ENCODE peak calls at places on chromosomes 16 and 17, in ten cellular contexts. M is spleen, K is body of pancreas, I is RWPE2, J is HCT116, H is tibial nerve, V is breast epithelium, F is heart right ventricle, X is thyroid gland, D is cardiac muscle cell. O is an unnamed sample. For H3K9me3, the result is how much of the 10 kb centered on the place peaks cover.

GRCh38 chr17:8504460-8505207 is 69.0 kb downstream of the NDEL1 start:
- DNase-seq in M (no peak), K (no peak), I (no peak), J (no peak), H (no peak), V (no peak), F (no peak), X (no peak), D (no peak), O (no peak)

GRCh38 chr17:44304651-44305050 is 3.8 kb upstream of the RUNDC3A start:
- DNase-seq in M (no peak), K (no peak), I (no peak), J (no peak), H (no peak), V (no peak), F (no peak), X (no peak), D (no peak), O (no peak)

GRCh38 chr16:31696968-31697743 is 169.5 kb downstream of the AHSP start:
- DNase-seq in M (no peak), K (no peak), I (no peak), J (peak), H (no peak), V (no peak), F (no peak), X (no peak), D (peak), O (peak)

GRCh38 chr17:43898446-43898845 is 8.9 kb downstream of the MPP2 start:
- DNase-seq in M (no peak), K (no peak), I (no peak), J (no peak), H (no peak), V (no peak), F (no peak), X (no peak), D (no peak), O (no peak)

GRCh38 chr17:35612924-35613521 is 25.9 kb downstream of the AP2B1 start:
- DNase-seq in M (no peak), K (peak), I (no peak), J (peak), H (no peak), V (no peak), F (peak), X (peak), D (peak), O (peak)

GRCh38 chr16:1763521-1764511 is 7.5 kb downstream of the NME3 start:
- DNase-seq in M (no peak), K (no peak), I (no peak), J (no peak), H (no peak), V (no peak), F (no peak), X (no peak), D (peak), O (no peak)

GRCh38 chr16:86510465-86511261 is at the start of gene FOXF1:
- DNase-seq in M (no peak), K (no peak), I (no peak), J (no peak), H (no peak), V (no peak), F (peak), X (no peak), D (peak), O (peak)

GRCh38 chr16:67170168-67170947 is at the start of gene NOL3:
- DNase-seq in M (peak), K (peak), I (no peak), J (no peak), H (peak), V (peak), F (peak), X (peak), D (peak), O (peak)

GRCh38 chr17:17462048-17462824 is 14.6 kb upstream of the MED9 start:
- DNase-seq in M (no peak), K (no peak), I (no peak), J (no peak), H (no peak), V (no peak), F (no peak), X (no peak), D (no peak), O (no peak)

GRCh38 chr17:50608700-50609375 is 25.8 kb upstream of the ABCC3 start:
- DNase-seq in M (no peak), K (no peak), I (no peak), J (no peak), H (no peak), V (no peak), F (no peak), X (no peak), D (no peak), O (no peak)

GRCh38 chr17:37300683-37301082 is 75.1 kb upstream of the C17orf78 start:
- DNase-seq in M (no peak), K (no peak), I (no peak), J (no peak), H (no peak), V (no peak), F (no peak), X (no peak), D (no peak), O (no peak)

GRCh38 chr16:57723170-57723569 is 12.4 kb upstream of the KATNB1 start:
- DNase-seq in M (peak), K (no peak), I (no peak), J (no peak), H (no peak), V (no peak), F (no peak), X (no peak), D (peak), O (peak)

GRCh38 chr17:40862985-40863733 is 3.9 kb downstream of the KRT12 start:
- DNase-seq in M (no peak), K (no peak), I (no peak), J (no peak), H (no peak), V (no peak), F (peak), X (no peak), D (peak), O (peak)

GRCh38 chr16:11526921-11527320 is 59.8 kb downstream of the LITAF start:
- DNase-seq in M (no peak), K (no peak), I (no peak), J (no peak), H (no peak), V (no peak), F (no peak), X (no peak), D (no peak), O (no peak)

GRCh38 chr16:28930652-28931051 is 1.1 kb upstream of the CD19 start:
- DNase-seq in M (peak), K (no peak), I (no peak), J (no peak), H (no peak), V (no peak), F (no peak), X (no peak), D (no peak), O (no peak)

GRCh38 chr17:50279181-50279526 is 4.9 kb downstream of the TMEM92 start:
- DNase-seq in M (no peak), K (no peak), I (peak), J (no peak), H (no peak), V (no peak), F (no peak), X (no peak), D (no peak), O (peak)

GRCh38 chr17:50268040-50268439 is 6.2 kb upstream of the TMEM92 start:
- DNase-seq in M (peak), K (no peak), I (peak), J (no peak), H (no peak), V (no peak), F (no peak), X (no peak), D (no peak), O (no peak)

GRCh38 chr17:944266-944665 is 35.3 kb downstream of the NXN start:
- DNase-seq in M (no peak), K (no peak), I (no peak), J (no peak), H (no peak), V (no peak), F (no peak), X (no peak), D (no peak), O (no peak)

GRCh38 chr16:853981-854807 is 53.7 kb upstream of the GNG13 start:
- DNase-seq in M (no peak), K (no peak), I (no peak), J (no peak), H (no peak), V (no peak), F (no peak), X (no peak), D (no peak), O (no peak)

DNA sequence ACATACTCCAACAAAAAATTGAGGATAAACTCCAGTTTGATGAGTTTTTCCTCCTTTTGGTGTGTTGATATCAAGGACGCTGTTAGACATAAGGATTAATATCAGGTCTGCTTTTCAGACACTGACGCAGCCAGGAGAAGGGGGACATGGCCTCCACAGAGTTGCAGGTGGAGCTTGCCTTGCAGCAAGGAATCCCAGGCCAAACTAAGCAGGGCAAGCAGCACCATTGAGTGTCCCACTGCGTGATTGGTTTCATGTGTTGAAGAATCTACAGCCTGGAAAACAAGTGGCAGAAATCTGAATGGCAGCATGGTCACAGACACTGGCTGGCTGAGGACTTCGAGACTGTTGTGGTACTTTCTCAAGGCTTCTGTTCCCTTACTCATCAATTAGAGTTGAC is 777.6 kb downstream of the KCNJ18 start:
- DNase-seq in M (no peak), K (no peak), I (no peak), J (no peak), H (no peak), V (no peak), F (no peak), X (no peak), D (no peak), O (no peak)
- H3K9me3 ChIP-seq in M (under half), K (under half), I (under half), J (under half), H (under half), V (under half), F (under half), X (under half), D (under half), O (under half)

DNA sequence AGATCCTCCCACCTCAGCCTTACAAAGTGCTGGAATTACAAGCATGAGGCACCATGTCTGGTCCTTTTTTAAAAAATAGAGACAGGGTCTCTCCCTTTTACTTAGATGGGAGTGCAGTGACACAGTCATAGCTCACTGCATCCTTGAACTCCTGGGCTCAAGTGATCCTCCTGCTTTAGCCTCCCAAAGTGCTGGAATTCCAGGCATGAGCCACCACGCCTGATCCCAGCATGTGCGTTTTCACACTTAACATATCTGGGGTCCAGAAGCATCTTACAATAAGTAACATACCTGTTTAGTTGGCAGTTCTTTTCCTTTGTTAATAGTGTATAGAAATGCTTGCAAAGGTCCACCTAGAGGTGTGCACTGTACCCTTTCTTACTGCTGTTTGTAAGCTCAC is 221.7 kb downstream of the RPTOR start:
- DNase-seq in M (no peak), K (no peak), I (no peak), J (no peak), H (no peak), V (no peak), F (no peak), X (no peak), D (no peak), O (no peak)
- H3K27ac ChIP-seq in M (no peak), K (no peak), I (no peak), J (no peak), H (no peak), V (no peak), F (no peak), X (no peak), D (no peak), O (no peak)

GRCh38 chr16:13835357-13835756 is 84.6 kb upstream of the ERCC4 start:
- DNase-seq in M (no peak), K (no peak), I (no peak), J (no peak), H (no peak), V (no peak), F (no peak), X (no peak), D (no peak), O (no peak)

GRCh38 chr16:13845232-13845631 is 74.7 kb upstream of the ERCC4 start:
- DNase-seq in M (no peak), K (no peak), I (no peak), J (no peak), H (no peak), V (no peak), F (no peak), X (no peak), D (no peak), O (no peak)

GRCh38 chr16:13835935-13836334 is 84.0 kb upstream of the ERCC4 start:
- DNase-seq in M (no peak), K (no peak), I (no peak), J (no peak), H (no peak), V (no peak), F (no peak), X (no peak), D (no peak), O (no peak)

DNA sequence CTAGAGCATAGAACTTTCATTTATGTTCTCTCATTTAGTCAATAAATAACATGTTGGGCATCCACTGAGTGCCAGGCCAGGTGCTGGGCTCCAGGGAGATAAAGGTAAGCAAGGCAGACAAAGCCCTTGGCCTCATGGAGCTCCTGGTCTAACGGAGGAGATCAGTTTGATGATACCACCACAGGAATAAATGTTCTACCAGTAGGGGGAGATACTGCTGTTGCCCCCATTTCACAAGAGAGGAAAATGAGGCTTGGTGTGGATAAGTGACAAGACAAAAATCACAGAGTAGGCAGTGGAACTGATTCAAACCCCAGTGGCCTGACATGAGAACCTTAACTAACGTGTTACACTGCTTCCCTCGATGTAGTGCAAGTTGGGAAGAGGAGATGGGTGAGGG is 80.4 kb upstream of the ERCC4 start:
- DNase-seq in M (no peak), K (no peak), I (no peak), J (no peak), H (no peak), V (no peak), F (no peak), X (no peak), D (no peak), O (no peak)
- TF ChIP-seq CTCF in M (no peak), K (no peak), I (no peak), J (peak), H (no peak), V (no peak), F (no peak), X (no peak), D (no peak), O (no peak)

DNA sequence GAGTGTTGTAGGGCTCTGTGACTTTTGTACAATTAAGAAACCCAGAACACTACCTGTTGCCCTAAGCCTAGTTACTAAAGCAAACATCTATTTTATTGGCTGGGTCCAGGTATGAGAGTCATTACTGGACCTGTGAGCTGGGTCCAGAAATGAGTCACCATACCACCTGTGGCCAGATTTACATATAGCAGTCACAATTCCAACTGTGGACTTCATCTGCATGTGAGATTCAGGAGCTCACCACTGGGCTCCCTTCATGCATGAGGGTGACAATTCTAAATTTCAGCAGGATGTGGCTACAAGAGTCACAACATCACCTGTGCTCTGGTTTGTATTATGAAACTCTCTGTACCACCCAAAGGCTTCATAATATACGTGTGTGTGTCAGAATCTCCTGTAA is 2038.0 kb downstream of the TP53TG3F start:
- DNase-seq in M (no peak), K (no peak), I (no peak), J (no peak), H (no peak), V (no peak), F (no peak), X (no peak), D (no peak), O (no peak)
- H3K9me3 ChIP-seq in M (half or more), K (under half), I (under half), J (under half), H (under half), V (under half), F (under half), X (under half), D (under half), O (under half)

GRCh38 chr17:69058165-69058564 is 2.6 kb downstream of the ABCA9 start:
- DNase-seq in M (no peak), K (no peak), I (no peak), J (peak), H (no peak), V (no peak), F (no peak), X (no peak), D (no peak), O (no peak)

GRCh38 chr17:69061901-69062556 is 1.3 kb upstream of the ABCA9 start:
- DNase-seq in M (no peak), K (no peak), I (no peak), J (no peak), H (no peak), V (no peak), F (no peak), X (no peak), D (no peak), O (peak)

GRCh38 chr17:69057280-69057679 is 3.4 kb downstream of the ABCA9 start:
- DNase-seq in M (no peak), K (no peak), I (no peak), J (no peak), H (no peak), V (no peak), F (no peak), X (no peak), D (no peak), O (peak)

GRCh38 chr17:69060835-69061234 is at the start of gene ABCA9:
- DNase-seq in M (no peak), K (no peak), I (no peak), J (no peak), H (no peak), V (no peak), F (no peak), X (no peak), D (peak), O (peak)

GRCh38 chr17:69059458-69060205 is 1.1 kb downstream of the ABCA9 start:
- DNase-seq in M (no peak), K (no peak), I (no peak), J (no peak), H (no peak), V (no peak), F (no peak), X (no peak), D (peak), O (peak)
- H3K27ac ChIP-seq in M (no peak), K (no peak), I (no peak), J (no peak), H (peak), V (peak), F (peak), X (no peak), D (no peak), O (no peak)